ENCODE peak calls at places on chromosome 17, in four cellular contexts. M, X, F and I are unnamed samples.

GRCh38 chr17:64777413-64778101 is 115.5 kb upstream of the SMURF2 start:
- DNase-seq in F (no peak), X (peak), M (peak), I (no peak)

GRCh38 chr17:80365983-80366382 is 49.0 kb upstream of the ENDOV start:
- DNase-seq in M (no peak), X (no peak), F (no peak), I (peak)

GRCh38 chr17:38464723-38465419 is 36.6 kb downstream of the ARHGAP23 start:
- DNase-seq in F (no peak), M (peak), X (peak), I (no peak)

GRCh38 chr17:66941249-66941648 is 23.3 kb upstream of the CACNG4 start:
- DNase-seq in M (no peak), X (no peak), F (no peak), I (peak)

GRCh38 chr17:79859676-79860615 is 20.7 kb upstream of the CBX4 start:
- DNase-seq in M (no peak), X (peak), F (no peak), I (peak)

GRCh38 chr17:75153854-75154194 is 488 bp downstream of the JPT1 start:
- DNase-seq in X (peak), F (no peak), M (no peak), I (peak)

GRCh38 chr17:59845595-59846390 is 47.0 kb downstream of the TUBD1 start:
- DNase-seq in X (peak), F (no peak), M (no peak), I (no peak)

GRCh38 chr17:27456681-27457404 is 595 bp downstream of the KSR1 start:
- DNase-seq in F (no peak), X (peak), M (peak), I (no peak)

GRCh38 chr17:79810138-79811027 is 13.5 kb upstream of the CBX8 start:
- DNase-seq in M (peak), X (peak), F (no peak), I (no peak)

GRCh38 chr17:5485270-5486205 is at the start of gene DERL2:
- DNase-seq in F (no peak), X (no peak), M (no peak), I (no peak)

GRCh38 chr17:38870259-38871165 is 654 bp downstream of the LASP1 start:
- DNase-seq in M (peak), X (peak), F (no peak), I (no peak)

GRCh38 chr17:29619251-29619650 is 3.5 kb downstream of the CORO6 start:
- DNase-seq in M (peak), F (no peak), X (no peak), I (no peak)

GRCh38 chr17:49210158-49211029 is at the start of the genes ABI3 and GNGT2:
- DNase-seq in F (no peak), X (peak), M (peak), I (no peak)

GRCh38 chr17:66959641-66960375 is 4.7 kb upstream of the CACNG4 start:
- DNase-seq in F (no peak), X (no peak), M (no peak), I (no peak)

DNA sequence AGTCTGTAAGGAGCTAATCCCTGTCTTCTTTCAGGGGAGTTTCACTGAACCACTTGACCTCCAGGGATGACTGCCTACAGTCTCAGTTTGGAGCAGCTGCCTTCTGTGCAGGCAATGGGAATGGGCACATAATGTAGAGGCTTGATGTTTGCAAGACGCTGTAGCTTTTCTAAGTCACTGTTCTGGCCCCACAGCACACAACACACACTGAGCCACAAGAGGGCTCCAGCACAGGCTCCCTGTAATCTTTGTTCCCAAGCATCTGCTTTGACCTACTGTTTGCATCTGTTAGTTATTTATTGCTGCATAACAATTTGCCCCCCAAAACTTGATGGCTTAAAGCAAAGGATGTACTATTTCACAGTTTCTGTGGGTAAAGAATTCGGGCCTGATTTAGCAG is 419.0 kb upstream of the ASIC2 start:
- DNase-seq in F (no peak), X (no peak), M (no peak), I (no peak)
- TF ChIP-seq CTCF in F (peak), X (no peak), M (no peak), I (no peak)

GRCh38 chr17:10316986-10317834 is 55.6 kb downstream of the MYH13 start:
- DNase-seq in F (no peak), X (peak), M (peak), I (no peak)
- TF ChIP-seq CTCF in F (peak), X (peak), M (peak), I (peak)

DNA sequence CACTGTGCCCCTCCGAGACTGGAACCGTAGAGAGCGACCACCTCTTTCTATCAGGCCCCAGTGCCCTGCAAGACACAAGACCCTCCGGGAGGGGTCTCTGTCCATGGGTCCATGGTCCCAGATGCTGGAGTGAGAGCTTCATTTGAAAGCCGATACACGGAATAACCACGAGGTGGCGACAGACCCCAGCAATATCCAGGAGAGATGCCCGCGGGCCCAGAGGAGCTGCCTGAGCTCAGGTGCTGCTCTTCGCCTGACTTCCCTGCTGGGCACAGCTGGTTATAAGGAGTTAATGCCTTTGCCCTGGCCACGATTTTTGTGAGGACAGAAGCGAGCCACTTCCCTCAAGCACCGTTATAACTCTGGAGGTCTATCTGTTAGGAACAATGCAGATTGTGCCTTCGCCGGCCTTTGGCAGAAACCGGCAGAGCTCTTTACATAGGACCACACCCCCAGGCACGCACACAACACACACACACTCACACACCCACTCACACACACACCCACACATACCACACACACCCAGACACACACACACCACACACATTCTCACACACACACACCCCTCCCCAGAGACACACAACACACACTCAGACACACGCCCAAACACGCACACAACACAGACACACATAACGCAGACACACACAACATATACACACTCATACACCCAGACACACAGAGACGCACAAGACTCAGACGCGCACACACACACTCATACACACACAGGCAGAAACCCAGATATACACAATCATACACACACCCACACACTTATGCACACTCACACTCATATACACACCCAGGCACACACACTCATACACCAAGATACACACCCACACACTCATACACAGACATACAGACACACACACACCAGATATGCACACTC is 436.4 kb downstream of the SOX9 start:
- DNase-seq in M (peak), X (peak), F (no peak), I (peak)
- TF ChIP-seq CTCF in M (peak), X (peak), F (peak), I (peak)

DNA sequence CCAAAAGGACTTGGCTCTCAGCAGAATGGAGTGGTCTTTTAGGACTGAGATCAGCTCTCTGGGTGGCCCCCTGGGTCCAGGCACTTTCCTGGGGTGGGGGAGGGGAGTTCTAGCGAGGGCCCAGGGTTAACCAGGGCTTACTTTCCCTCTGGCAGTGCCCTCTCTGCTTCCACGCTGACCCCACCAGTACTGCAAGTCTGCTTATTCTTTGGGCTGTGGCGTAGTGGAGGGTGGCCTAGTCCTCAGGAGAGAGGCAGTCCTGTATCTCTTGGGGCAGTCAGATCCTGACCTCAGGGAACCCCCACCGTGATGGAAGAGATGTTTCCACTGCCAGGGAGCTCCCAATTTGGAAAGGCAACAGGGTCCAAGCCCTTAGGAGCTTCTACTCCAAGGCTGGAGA is 79.4 kb downstream of the CCDC182 start:
- DNase-seq in X (no peak), M (no peak), F (no peak), I (no peak)
- TF ChIP-seq CTCF in X (no peak), M (no peak), F (no peak), I (no peak)

DNA sequence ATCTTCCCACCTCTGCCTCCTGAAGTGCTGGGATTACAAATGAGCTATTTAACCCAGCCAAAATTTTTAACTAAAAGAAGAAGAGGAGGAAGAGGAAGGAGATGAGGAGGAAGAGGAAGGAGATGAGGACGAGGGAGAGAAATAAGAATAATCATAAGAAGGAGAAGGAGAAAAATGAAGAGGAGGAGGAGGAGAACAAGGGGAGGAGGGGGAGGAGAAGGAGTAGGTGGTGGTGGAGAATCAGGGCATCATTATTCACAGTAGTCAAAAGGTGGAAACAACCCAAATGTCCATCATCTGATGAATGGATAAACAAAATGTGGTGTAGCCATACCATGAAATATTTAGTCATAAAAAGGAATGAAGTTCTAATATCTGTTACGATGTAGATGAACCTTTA is 21.2 kb upstream of the MGAT5B start:
- DNase-seq in F (no peak), X (no peak), M (no peak), I (no peak)
- TF ChIP-seq CTCF in F (no peak), X (no peak), M (no peak), I (no peak)